ENCODE peak calls at places on chromosomes 12 and 14, in four cellular contexts. Q is right atrium auricular region, L is HFFc6, R is NAMALWA. P is an unnamed sample.

GRCh38 chr14:46840971-46841729 is 189.6 kb upstream of the RPL10L start:
- DNase-seq in L (no peak), R (no peak), Q (no peak), P (no peak)

GRCh38 chr14:58914271-58914855 is 274.1 kb upstream of the DAAM1 start:
- DNase-seq in Q (no peak), R (no peak), L (no peak), P (no peak)

GRCh38 chr12:116495260-116495659 is 63.9 kb upstream of the MAP1LC3B2 start:
- DNase-seq in R (no peak), L (peak; percentile 80), Q (no peak), P (peak; percentile 67)

GRCh38 chr12:95182868-95183415 is 34.3 kb downstream of the FGD6 start:
- DNase-seq in Q (no peak), L (peak; percentile 91), R (no peak), P (peak; percentile 86)

GRCh38 chr12:44816446-44817017 is 59.6 kb downstream of the NELL2 start:
- DNase-seq in R (no peak), Q (no peak), L (no peak), P (no peak)

GRCh38 chr12:97781342-97781741 is 318.7 kb downstream of the RMST start:
- DNase-seq in Q (no peak), R (no peak), L (no peak), P (no peak)

GRCh38 chr12:111215891-111216290 is 153.0 kb downstream of the PHETA1 start:
- DNase-seq in R (no peak), Q (no peak), L (no peak), P (no peak)

GRCh38 chr12:3655331-3655900 is 97.5 kb downstream of the CRACR2A start:
- DNase-seq in R (peak; percentile 37), L (no peak), Q (no peak), P (peak; percentile 37)

GRCh38 chr14:101819251-101819990 is 57.9 kb downstream of the PPP2R5C start:
- DNase-seq in Q (no peak), L (no peak), R (no peak), P (no peak)

GRCh38 chr14:21537088-21537424 is 10.9 kb upstream of the SALL2 start:
- DNase-seq in L (no peak), Q (no peak), R (no peak), P (no peak)

GRCh38 chr14:82432531-82432930 is 898.9 kb upstream of the SEL1L start:
- DNase-seq in R (no peak), Q (no peak), L (no peak), P (no peak)

GRCh38 chr14:56715938-56716337 is 94.3 kb downstream of the OTX2 start:
- DNase-seq in L (no peak), R (no peak), Q (no peak), P (peak; percentile 1)

GRCh38 chr14:60618200-60618599 is 31.1 kb downstream of the SIX1 start:
- DNase-seq in Q (no peak), R (no peak), L (no peak), P (no peak)

GRCh38 chr12:54082402-54082892 is 28.8 kb downstream of the HOXC4 start:
- DNase-seq in L (no peak), Q (no peak), R (no peak), P (peak; percentile 13)